ENCODE peak calls at places on chromosomes 7 and 10, in five cellular contexts. Q is dorsolateral prefrontal cortex; O is CD4-positive, alpha-beta T cell; W is body of pancreas; I is colonic mucosa. A is an unnamed sample.
A peak's percentile ranks its signal among the peaks of the same experiment; 100 is the strongest.

GRCh38 chr10:110556993-110557601 is 10.4 kb upstream of the SMC3 start:
- DNase-seq in Q (peak; percentile 46), O (peak; percentile 60), W (peak; percentile 63), I (peak; percentile 41), A (no peak)

GRCh38 chr10:31706921-31707571 is 221.6 kb downstream of the ARHGAP12 start:
- DNase-seq in Q (no peak), O (no peak), W (no peak), I (no peak), A (peak; percentile 71)

GRCh38 chr7:53744361-53744760 is 708.9 kb downstream of the POM121L12 start:
- DNase-seq in Q (no peak), O (no peak), W (no peak), I (no peak), A (no peak)

GRCh38 chr7:131692131-131692960 is 135.9 kb upstream of the PODXL start:
- DNase-seq in Q (peak; percentile 79), O (no peak), W (peak; percentile 60), I (peak; percentile 72), A (peak; percentile 52)

GRCh38 chr10:21526952-21527633 is 1.6 kb upstream of the SKIDA1 start:
- DNase-seq in Q (no peak), O (no peak), W (peak; percentile 71), I (peak; percentile 64), A (peak; percentile 77)

GRCh38 chr7:78487464-78487863 is 688.9 kb downstream of the PHTF2 start:
- DNase-seq in Q (no peak), O (no peak), W (no peak), I (no peak), A (no peak)

GRCh38 chr7:139735912-139736595 is 41.7 kb downstream of the HIPK2 start:
- DNase-seq in Q (no peak), O (no peak), W (no peak), I (no peak), A (no peak)

GRCh38 chr10:102960158-102960557 is 42.1 kb downstream of the CNNM2 start:
- DNase-seq in Q (no peak), O (no peak), W (no peak), I (no peak), A (no peak)

GRCh38 chr10:86969421-86970041 is 1.2 kb downstream of the ADIRF start:
- DNase-seq in Q (no peak), O (no peak), W (no peak), I (no peak), A (no peak)

GRCh38 chr7:66143876-66144332 is 29.3 kb downstream of the CRCP start:
- DNase-seq in Q (no peak), O (no peak), W (no peak), I (no peak), A (no peak)

GRCh38 chr7:66142996-66143395 is 28.3 kb downstream of the CRCP start:
- DNase-seq in Q (no peak), O (no peak), W (peak; percentile 41), I (no peak), A (no peak)

GRCh38 chr7:66146701-66147100 is 32.1 kb downstream of the CRCP start:
- DNase-seq in Q (no peak), O (no peak), W (no peak), I (no peak), A (no peak)

GRCh38 chr7:66142334-66142733 is 27.7 kb downstream of the CRCP start:
- DNase-seq in Q (no peak), O (no peak), W (peak; percentile 34), I (no peak), A (no peak)

GRCh38 chr7:66145404-66145843 is 30.8 kb downstream of the CRCP start:
- DNase-seq in Q (no peak), O (no peak), W (peak; percentile 30), I (peak; percentile 41), A (no peak)
- TF ChIP-seq CTCF in Q (no peak), O (no peak), W (no peak), I (no peak), A (no peak)

GRCh38 chr7:44321796-44322195 is 3.6 kb downstream of the CAMK2B start:
- DNase-seq in Q (no peak), O (no peak), W (no peak), I (no peak), A (no peak)
- H3K27me3 ChIP-seq in Q (peaks cover 3% of the 10 kb centered on the region), O (peaks cover 31% of the 10 kb centered on the region), W (no peaks in the 10 kb centered on the region), I (peaks cover 20% of the 10 kb centered on the region), A (peaks cover 31% of the 10 kb centered on the region)

GRCh38 chr10:71693377-71693776 is 26.2 kb downstream of the C10orf105 start:
- DNase-seq in Q (no peak), O (no peak), W (no peak), I (no peak), A (no peak)

GRCh38 chr10:71692598-71693307 is 26.8 kb downstream of the C10orf105 start:
- DNase-seq in Q (no peak), O (no peak), W (no peak), I (no peak), A (no peak)

GRCh38 chr10:71694567-71694968 is 25.0 kb downstream of the C10orf105 start:
- DNase-seq in Q (no peak), O (no peak), W (no peak), I (peak; percentile 39), A (peak; percentile 72)

GRCh38 chr10:71695502-71696476 is 23.8 kb downstream of the C10orf105 start:
- DNase-seq in Q (no peak), O (no peak), W (no peak), I (no peak), A (peak; percentile 62)

DNA sequence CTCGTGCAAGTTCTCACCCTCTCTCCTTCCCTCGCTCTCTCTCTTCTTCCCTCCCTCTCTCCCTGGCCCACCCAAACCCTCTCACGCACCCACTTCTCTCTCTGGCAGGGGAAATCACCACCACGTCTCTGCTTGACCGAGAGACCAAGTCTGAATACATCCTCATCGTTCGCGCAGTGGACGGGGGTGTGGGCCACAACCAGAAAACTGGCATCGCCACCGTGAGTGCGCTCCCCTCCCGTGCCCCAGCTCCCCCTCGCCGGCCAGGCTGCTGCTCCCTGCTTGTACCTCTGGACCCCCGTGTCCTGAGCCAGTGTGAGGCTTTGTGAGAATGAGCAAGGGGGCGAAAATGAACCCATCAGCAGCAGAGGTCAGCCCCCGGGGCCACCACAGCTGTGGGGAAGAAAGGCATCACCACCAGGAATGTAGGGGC is 25.5 kb downstream of the C10orf105 start:
- DNase-seq in Q (no peak), O (no peak), W (no peak), I (no peak), A (no peak)
- H3K27ac ChIP-seq in Q (no peak overlapping the region), O (no peak overlapping the region), W (peak overlapping the region; percentile 52), I (no peak overlapping the region), A (peak overlapping the region; percentile 75)

DNA sequence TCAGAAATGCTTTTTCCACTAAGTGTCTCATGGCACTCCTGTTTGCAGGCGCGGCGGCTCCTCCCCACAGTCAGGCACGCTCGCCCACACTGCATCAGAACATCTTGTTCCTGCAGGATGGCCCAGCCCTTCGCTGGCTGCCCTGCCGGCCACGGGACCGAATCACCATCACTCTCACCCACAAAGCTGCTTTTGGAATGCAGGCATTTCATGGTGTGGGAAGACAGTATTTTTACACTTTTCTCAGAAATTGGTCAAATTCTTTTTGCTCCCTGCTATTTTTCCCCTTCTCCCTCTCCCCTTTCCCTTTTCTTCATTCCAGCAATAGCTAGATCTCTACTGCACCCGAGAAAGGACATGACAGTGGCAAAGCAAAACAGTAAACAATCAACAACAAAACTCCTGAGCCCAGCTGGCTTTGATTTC is 176.0 kb upstream of the TNS3 start:
- DNase-seq in Q (peak; percentile 73), O (no peak), W (peak; percentile 43), I (no peak), A (peak; percentile 62)
- TF ChIP-seq CTCF in Q (no peak), O (no peak), W (no peak), I (no peak), A (no peak)